ENCODE peak calls at places on chromosomes 6 and 20, in five cellular contexts. H is K562, F is SK-N-SH, L is H1, R is HepG2. A is an unnamed sample.

GRCh38 chr20:50545123-50545522 is 34.9 kb downstream of the PTPN1 start:
- DNase-seq in H (no peak), F (no peak), L (no peak), R (no peak), A (no peak)

GRCh38 chr6:7542065-7542877 is 800 bp downstream of the DSP start:
- DNase-seq in H (no peak), F (peak), L (no peak), R (no peak), A (no peak)

GRCh38 chr6:127833336-127833735 is 67.5 kb downstream of the THEMIS start:
- DNase-seq in H (no peak), F (no peak), L (no peak), R (no peak), A (no peak)

GRCh38 chr6:108526739-108527174 is 34.0 kb upstream of the FOXO3 start:
- DNase-seq in H (peak), F (peak), L (no peak), R (peak), A (no peak)

GRCh38 chr6:113634352-113635163 is 222.6 kb upstream of the MARCKS start:
- DNase-seq in H (no peak), F (no peak), L (no peak), R (no peak), A (peak)

GRCh38 chr20:6053776-6054688 is at the start of gene LRRN4:
- DNase-seq in H (no peak), F (no peak), L (no peak), R (peak), A (no peak)

GRCh38 chr20:61170521-61170920 is 81.5 kb upstream of the CDH4 start:
- DNase-seq in H (no peak), F (no peak), L (peak), R (no peak), A (no peak)

GRCh38 chr6:26175428-26176181 is 88.4 kb downstream of the HFE start:
- DNase-seq in H (peak), F (no peak), L (no peak), R (peak), A (peak)

GRCh38 chr20:25126630-25127029 is 44.7 kb upstream of the VSX1 start:
- DNase-seq in H (no peak), F (no peak), L (no peak), R (no peak), A (no peak)

GRCh38 chr20:35271073-35271882 is 6.6 kb downstream of the MMP24OS start:
- DNase-seq in H (peak), F (no peak), L (no peak), R (no peak), A (no peak)

GRCh38 chr6:98946877-98947410 is 802 bp downstream of the FBXL4 start:
- DNase-seq in H (peak), F (peak), L (no peak), R (no peak), A (no peak)

GRCh38 chr6:16712931-16713484 is 48.3 kb downstream of the ATXN1 start:
- DNase-seq in H (peak), F (no peak), L (no peak), R (no peak), A (peak)

GRCh38 chr20:10523438-10523837 is 88.3 kb downstream of the SLX4IP start:
- DNase-seq in H (no peak), F (no peak), L (no peak), R (no peak), A (no peak)

GRCh38 chr6:119742188-119742803 is 392.7 kb upstream of the MAN1A1 start:
- DNase-seq in H (peak), F (peak), L (no peak), R (peak), A (peak)

GRCh38 chr6:150775400-150775799 is 90.1 kb upstream of the MTHFD1L start:
- DNase-seq in H (no peak), F (no peak), L (no peak), R (no peak), A (no peak)

GRCh38 chr20:25196701-25197120 is 1.2 kb downstream of the ENTPD6 start:
- DNase-seq in H (no peak), F (no peak), L (no peak), R (no peak), A (no peak)

GRCh38 chr6:71333700-71334099 is 45.1 kb downstream of the OGFRL1 start:
- DNase-seq in H (no peak), F (no peak), L (no peak), R (no peak), A (no peak)

GRCh38 chr20:64219730-64220129 is 35.8 kb upstream of the PCMTD2 start:
- DNase-seq in H (peak), F (no peak), L (no peak), R (no peak), A (no peak)

GRCh38 chr6:152368761-152369624 is 268.2 kb downstream of the SYNE1 start:
- DNase-seq in H (no peak), F (no peak), L (no peak), R (no peak), A (no peak)

GRCh38 chr6:99993533-99994251 is at the start of gene MCHR2:
- DNase-seq in H (no peak), F (no peak), L (no peak), R (no peak), A (no peak)

GRCh38 chr20:1569417-1569861 is 11.9 kb upstream of the SIRPD start:
- DNase-seq in H (peak), F (no peak), L (no peak), R (peak), A (peak)

GRCh38 chr20:62649140-62649539 is 6.8 kb downstream of the SLCO4A1 start:
- DNase-seq in H (no peak), F (no peak), L (no peak), R (no peak), A (no peak)

GRCh38 chr6:56151825-56152224 is 95.6 kb downstream of the COL21A1 start:
- DNase-seq in H (no peak), F (no peak), L (no peak), R (no peak), A (no peak)

GRCh38 chr6:134846031-134846430 is 103.9 kb downstream of the ALDH8A1 start:
- DNase-seq in H (no peak), F (no peak), L (no peak), R (no peak), A (no peak)

GRCh38 chr20:48212806-48213509 is 427.7 kb upstream of the SULF2 start:
- DNase-seq in H (no peak), F (no peak), L (no peak), R (no peak), A (no peak)

GRCh38 chr20:37615507-37616425 is 78.1 kb upstream of the CTNNBL1 start:
- DNase-seq in H (peak), F (peak), L (peak), R (peak), A (peak)

DNA sequence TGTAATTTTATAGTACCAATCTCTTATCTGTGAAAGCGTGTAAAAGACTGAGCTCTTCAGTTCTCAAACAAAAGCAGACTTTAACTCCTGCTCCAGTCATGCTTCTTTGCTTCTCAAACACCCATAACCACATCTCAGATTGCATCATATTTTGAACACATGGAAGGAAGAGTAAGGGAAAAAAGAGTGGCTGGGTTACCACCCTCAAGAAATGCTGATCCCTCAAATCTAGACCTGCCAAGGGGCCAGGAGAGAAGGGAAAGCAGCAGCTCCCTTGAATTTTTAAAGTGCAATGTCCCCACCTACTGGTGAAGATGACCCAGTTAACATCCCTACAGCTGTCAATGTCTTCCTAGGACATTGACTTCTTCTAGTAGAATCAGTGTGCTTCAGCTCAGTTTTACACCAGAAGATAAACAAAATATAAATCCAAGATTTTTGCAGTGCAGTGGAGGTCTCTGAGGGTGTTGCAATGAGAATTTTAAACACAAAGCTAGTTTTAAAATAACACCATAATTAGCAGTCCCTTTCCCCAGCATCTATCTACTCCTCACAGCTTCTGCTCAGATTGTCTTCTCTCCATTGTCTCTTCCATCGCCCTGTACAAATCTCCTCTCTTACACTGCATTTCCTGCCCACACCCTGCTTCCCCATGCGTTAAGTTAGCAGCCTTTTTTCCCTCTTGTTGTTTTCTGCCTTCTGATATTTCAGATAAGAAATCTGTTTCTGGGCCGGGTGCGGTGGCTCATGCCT is 22.6 kb upstream of the HLA-DQB2 start:
- DNase-seq in H (peak), F (peak), L (no peak), R (peak), A (peak)
- TF ChIP-seq GABPA in H (no peak), F (no peak), L (no peak), R (no peak), A (no peak)

DNA sequence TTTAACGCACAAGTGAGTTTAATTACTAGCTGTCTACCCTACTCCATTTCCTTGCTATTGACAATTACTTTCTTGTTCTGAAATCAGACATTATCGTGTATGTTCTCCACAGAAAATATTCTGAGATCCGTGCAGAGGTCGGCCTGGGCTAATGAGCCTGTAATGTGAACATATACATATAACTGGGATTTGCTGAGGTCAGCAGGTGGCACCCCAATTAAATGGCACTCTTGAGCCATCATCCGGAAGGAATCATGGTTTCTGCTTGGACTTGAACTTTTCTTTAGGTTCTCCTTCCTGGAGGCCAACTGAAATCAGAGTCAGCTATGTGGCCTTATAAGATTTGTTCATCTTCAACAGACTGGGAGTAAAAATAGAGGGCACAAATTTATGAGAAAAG is 3.6 kb downstream of the HLA-DQB1 start:
- DNase-seq in H (no peak), F (no peak), L (no peak), R (no peak), A (no peak)
- TF ChIP-seq GABPA in H (no peak), F (no peak), L (no peak), R (no peak), A (no peak)

DNA sequence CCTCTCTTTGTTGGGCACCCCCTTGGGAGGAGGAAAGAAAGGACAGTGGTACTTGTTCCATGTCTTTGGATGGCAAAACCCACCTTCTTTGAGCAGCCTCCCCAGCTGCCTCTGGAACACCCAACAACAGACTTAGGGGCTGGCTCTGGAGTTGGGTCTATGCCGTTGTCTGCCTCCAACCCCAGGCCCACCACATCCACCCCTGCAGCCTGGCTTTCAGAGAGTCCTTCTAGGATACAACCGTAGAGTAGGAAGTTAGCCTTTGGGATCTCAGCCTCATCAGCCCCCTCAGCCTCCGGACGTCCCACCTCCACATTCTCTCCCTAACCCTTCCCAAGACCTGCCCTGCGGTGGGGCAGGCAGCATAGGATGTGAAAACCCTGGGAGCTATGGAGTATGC is 36.4 kb downstream of the FOXP4 start:
- DNase-seq in H (no peak), F (no peak), L (no peak), R (no peak), A (no peak)
- TF ChIP-seq GABPA in H (no peak), F (no peak), L (no peak), R (no peak), A (no peak)

GRCh38 chr20:44006578-44006977 is 91.9 kb downstream of the TOX2 start:
- DNase-seq in H (peak), F (no peak), L (no peak), R (no peak), A (no peak)
- TF ChIP-seq GABPA in H (no peak), F (no peak), L (no peak), R (no peak), A (no peak)

DNA sequence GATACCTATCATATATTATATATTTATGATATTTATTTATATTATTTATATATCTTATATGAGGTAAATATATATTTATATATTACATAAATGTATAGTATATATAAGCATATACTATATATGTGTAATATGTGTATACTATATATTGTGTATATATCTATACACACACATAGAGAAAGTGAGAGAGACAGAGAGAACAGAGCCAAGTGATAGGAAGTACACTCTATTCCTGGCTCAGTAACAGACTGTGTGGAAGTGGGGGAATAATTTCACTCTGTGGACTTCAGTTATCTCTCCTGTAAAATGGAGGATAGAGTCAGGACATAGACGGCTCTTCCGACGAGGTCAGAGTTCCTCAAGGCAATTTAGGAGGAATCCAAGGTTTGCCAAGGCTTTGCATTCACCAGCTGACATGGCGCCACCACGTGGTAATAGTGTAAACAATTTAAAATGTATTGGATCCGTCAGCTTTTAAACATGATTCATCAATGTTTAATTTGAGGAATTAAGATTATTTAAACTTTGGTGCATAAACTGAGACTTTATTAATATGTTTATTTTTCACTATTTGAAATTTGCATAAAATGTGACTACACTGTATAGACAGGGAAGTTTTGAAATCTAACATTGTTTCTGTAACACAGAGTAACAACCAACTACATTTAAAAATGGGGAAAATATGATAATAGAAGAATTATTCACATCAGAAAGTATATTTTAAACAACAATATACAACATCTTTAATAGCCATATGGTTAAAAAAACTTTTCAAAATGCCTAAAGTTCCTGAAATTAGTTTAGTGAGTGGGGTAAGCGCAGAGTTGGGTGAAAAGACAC is 75.4 kb upstream of the TMEM244 start:
- DNase-seq in H (peak), F (no peak), L (peak), R (peak), A (peak)
- TF ChIP-seq GABPA in H (no peak), F (no peak), L (no peak), R (no peak), A (no peak)

GRCh38 chr6:125111219-125111983 is 42.2 kb upstream of the TPD52L1 start:
- DNase-seq in H (no peak), F (no peak), L (no peak), R (no peak), A (no peak)
- TF ChIP-seq GABPA in H (no peak), F (no peak), L (no peak), R (no peak), A (no peak)

GRCh38 chr6:144379356-144379755 is 94.2 kb downstream of the UTRN start:
- DNase-seq in H (no peak), F (no peak), L (no peak), R (no peak), A (no peak)

GRCh38 chr6:144378437-144378836 is 93.3 kb downstream of the UTRN start:
- DNase-seq in H (no peak), F (no peak), L (no peak), R (no peak), A (no peak)

GRCh38 chr6:144372611-144373010 is 87.5 kb downstream of the UTRN start:
- DNase-seq in H (no peak), F (no peak), L (no peak), R (no peak), A (no peak)

GRCh38 chr6:144373195-144373594 is 88.1 kb downstream of the UTRN start:
- DNase-seq in H (no peak), F (no peak), L (no peak), R (no peak), A (no peak)

DNA sequence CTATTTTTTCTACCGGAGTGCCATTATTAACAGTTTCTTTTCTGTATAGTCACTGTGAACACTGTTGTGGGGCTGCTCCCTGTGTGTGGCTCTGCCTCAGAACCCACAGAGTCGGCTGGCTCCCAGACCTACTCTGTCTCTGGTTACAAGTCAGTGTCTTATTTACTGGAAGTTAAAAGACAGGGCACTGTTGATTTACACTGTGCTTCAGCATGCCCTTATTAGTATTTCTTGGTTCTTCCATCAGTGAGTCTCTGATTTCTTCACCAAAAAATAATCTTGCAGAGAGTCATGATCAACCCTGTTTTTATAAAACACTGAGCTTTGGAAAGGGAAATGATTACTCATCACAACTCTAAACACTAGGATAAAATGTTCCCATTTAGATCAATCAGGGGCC is 92.5 kb downstream of the UTRN start:
- DNase-seq in H (no peak), F (no peak), L (no peak), R (no peak), A (no peak)
- TF ChIP-seq GABPA in H (no peak), F (no peak), L (no peak), R (no peak), A (no peak)

GRCh38 chr6:31399589-31400466 is 3.6 kb upstream of the MICA start:
- DNase-seq in H (peak), F (peak), L (no peak), R (peak), A (peak)
- TF ChIP-seq GABPA in H (peak), F (peak), L (no peak), R (peak), A (no peak)

A was measured in HL-60.